ENCODE peak calls at places on chromosomes 5 and 9, in four cellular contexts. One of them, this sample, is unnamed.

GRCh38 chr5:17192191-17192590 is 25.2 kb upstream of the BASP1 start:
- DNase-seq in adrenal gland: no peak
- DNase-seq in IMR-90: no peak
- DNase-seq in ovary: no peak
- DNase-seq in this sample: no peak

GRCh38 chr9:93427655-93428379 is 23.7 kb upstream of the FAM120A start:
- DNase-seq in adrenal gland: no peak
- DNase-seq in IMR-90: no peak
- DNase-seq in ovary: no peak
- DNase-seq in this sample: peak; percentile 12

GRCh38 chr5:132380741-132381140 is 11.2 kb downstream of the SLC22A5 start:
- DNase-seq in adrenal gland: no peak
- DNase-seq in IMR-90: no peak
- DNase-seq in ovary: no peak
- DNase-seq in this sample: no peak

GRCh38 chr9:36023260-36024048 is 13.3 kb upstream of the RECK start:
- DNase-seq in adrenal gland: peak; percentile 70
- DNase-seq in IMR-90: peak; percentile 78
- DNase-seq in ovary: peak; percentile 55
- DNase-seq in this sample: peak; percentile 53

GRCh38 chr9:88733651-88734470 is 198.9 kb downstream of the NXNL2 start:
- DNase-seq in adrenal gland: peak; percentile 37
- DNase-seq in IMR-90: peak; percentile 60
- DNase-seq in ovary: no peak
- DNase-seq in this sample: no peak

GRCh38 chr9:104586496-104587180 is 12.6 kb downstream of the OR13C5 start:
- DNase-seq in adrenal gland: no peak
- DNase-seq in IMR-90: no peak
- DNase-seq in ovary: no peak
- DNase-seq in this sample: no peak

GRCh38 chr9:76638001-76638400 is 126.2 kb upstream of the PCA3 start:
- DNase-seq in adrenal gland: no peak
- DNase-seq in IMR-90: no peak
- DNase-seq in ovary: no peak
- DNase-seq in this sample: no peak

GRCh38 chr9:137550958-137551655 is 572 bp upstream of the MRPL41 start:
- DNase-seq in adrenal gland: no peak
- DNase-seq in IMR-90: peak; percentile 44
- DNase-seq in ovary: no peak
- DNase-seq in this sample: peak; percentile 90

GRCh38 chr5:53313131-53313530 is 167.3 kb upstream of the FST start:
- DNase-seq in adrenal gland: no peak
- DNase-seq in IMR-90: no peak
- DNase-seq in ovary: no peak
- DNase-seq in this sample: no peak

GRCh38 chr5:93658044-93658443 is 75.0 kb downstream of the NR2F1 start:
- DNase-seq in adrenal gland: no peak
- DNase-seq in IMR-90: peak; percentile 79
- DNase-seq in ovary: no peak
- DNase-seq in this sample: no peak

GRCh38 chr9:103803245-103803644 is 290.9 kb upstream of the SMC2 start:
- DNase-seq in adrenal gland: no peak
- DNase-seq in IMR-90: no peak
- DNase-seq in ovary: no peak
- DNase-seq in this sample: no peak

GRCh38 chr9:1939926-1940368 is 75.2 kb upstream of the SMARCA2 start:
- DNase-seq in adrenal gland: no peak
- DNase-seq in IMR-90: peak; percentile 1
- DNase-seq in ovary: no peak
- DNase-seq in this sample: peak; percentile 25

GRCh38 chr5:103041071-103041676 is 78.8 kb downstream of the GIN1 start:
- DNase-seq in adrenal gland: no peak
- DNase-seq in IMR-90: peak; percentile 65
- DNase-seq in ovary: no peak
- DNase-seq in this sample: peak; percentile 62

GRCh38 chr9:121478816-121479676 is 20.6 kb downstream of the GGTA1 start:
- DNase-seq in adrenal gland: no peak
- DNase-seq in IMR-90: no peak
- DNase-seq in ovary: no peak
- DNase-seq in this sample: no peak

GRCh38 chr9:129989740-129990139 is 53.2 kb downstream of the FNBP1 start:
- DNase-seq in adrenal gland: no peak
- DNase-seq in IMR-90: peak; percentile 28
- DNase-seq in ovary: no peak
- DNase-seq in this sample: no peak
- TF ChIP-seq POLR2A in adrenal gland: no peak
- TF ChIP-seq POLR2A in IMR-90: no peak
- TF ChIP-seq POLR2A in ovary: no peak
- TF ChIP-seq POLR2A in this sample: no peak

DNA sequence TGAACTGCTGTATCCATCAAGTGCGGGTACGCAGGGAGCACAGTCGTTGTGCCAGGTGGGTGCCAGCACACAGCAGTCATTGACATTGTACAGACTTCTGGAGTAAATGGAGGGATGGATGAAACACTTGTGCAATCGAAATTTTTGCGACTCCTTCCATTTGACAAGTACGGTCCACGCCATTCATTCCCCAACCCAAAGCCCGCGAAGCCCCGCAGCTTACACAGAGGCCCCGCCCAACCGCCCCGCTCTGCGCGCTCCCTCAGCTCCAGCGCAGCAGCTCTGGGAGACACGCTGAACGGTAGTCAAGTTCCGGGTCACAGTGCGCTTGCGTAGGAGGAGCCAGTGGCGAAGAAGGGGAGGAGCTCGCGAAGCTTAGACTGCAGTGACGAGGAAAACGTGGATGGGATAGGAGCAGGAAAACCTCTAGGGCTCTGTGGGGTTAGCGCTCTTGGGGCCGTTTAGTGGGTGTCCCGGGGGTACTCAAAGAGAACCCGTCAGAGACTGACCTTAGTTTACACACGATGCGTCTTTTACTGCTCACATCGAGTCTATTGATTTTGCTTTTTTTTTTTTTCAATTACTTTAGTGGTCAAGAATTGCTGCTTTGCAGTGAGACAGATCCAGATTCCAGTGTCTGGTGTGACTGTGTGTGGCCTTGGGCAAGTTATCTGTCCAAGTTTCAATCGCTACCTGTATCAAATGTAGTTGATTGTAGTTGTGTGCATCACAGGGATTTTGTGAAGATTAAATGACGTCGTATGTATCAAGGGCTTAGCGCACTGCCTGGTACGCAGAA is 15.3 kb upstream of the MSANTD3 start:
- DNase-seq in adrenal gland: peak; percentile 88
- DNase-seq in IMR-90: peak; percentile 85
- DNase-seq in ovary: peak; percentile 85
- DNase-seq in this sample: peak; percentile 92
- TF ChIP-seq POLR2A in adrenal gland: no peak
- TF ChIP-seq POLR2A in IMR-90: peak; percentile 32
- TF ChIP-seq POLR2A in ovary: no peak
- TF ChIP-seq POLR2A in this sample: peak; percentile 75

GRCh38 chr9:19232830-19233194 is 2.3 kb downstream of the DENND4C start:
- DNase-seq in adrenal gland: no peak
- DNase-seq in IMR-90: peak; percentile 56
- DNase-seq in ovary: no peak
- DNase-seq in this sample: peak; percentile 37

GRCh38 chr9:19229725-19230355 is 653 bp upstream of the DENND4C start:
- DNase-seq in adrenal gland: peak; percentile 68
- DNase-seq in IMR-90: no peak
- DNase-seq in ovary: no peak
- DNase-seq in this sample: no peak

GRCh38 chr9:19232117-19232829 is 1.8 kb downstream of the DENND4C start:
- DNase-seq in adrenal gland: no peak
- DNase-seq in IMR-90: peak; percentile 2
- DNase-seq in ovary: no peak
- DNase-seq in this sample: peak; percentile 55

GRCh38 chr9:19231126-19232035 is 888 bp downstream of the DENND4C start:
- DNase-seq in adrenal gland: peak; percentile 33
- DNase-seq in IMR-90: peak; percentile 17
- DNase-seq in ovary: no peak
- DNase-seq in this sample: peak; percentile 71

GRCh38 chr9:19230356-19231125 is at the start of gene DENND4C:
- DNase-seq in adrenal gland: peak; percentile 88
- DNase-seq in IMR-90: peak; percentile 78
- DNase-seq in ovary: peak; percentile 86
- DNase-seq in this sample: peak; percentile 90
- TF ChIP-seq POLR2A in adrenal gland: peak; percentile 86
- TF ChIP-seq POLR2A in IMR-90: peak; percentile 81
- TF ChIP-seq POLR2A in ovary: peak; percentile 71
- TF ChIP-seq POLR2A in this sample: peak; percentile 80

GRCh38 chr9:126860077-126860756 is at the start of gene ZBTB34:
- DNase-seq in adrenal gland: peak; percentile 46
- DNase-seq in IMR-90: peak; percentile 24
- DNase-seq in ovary: peak; percentile 70
- DNase-seq in this sample: peak; percentile 75
- TF ChIP-seq POLR2A in adrenal gland: peak; percentile 38
- TF ChIP-seq POLR2A in IMR-90: peak; percentile 65
- TF ChIP-seq POLR2A in ovary: no peak
- TF ChIP-seq POLR2A in this sample: peak; percentile 24

GRCh38 chr5:177086918-177087706 is 397 bp downstream of the FGFR4 start:
- DNase-seq in adrenal gland: peak; percentile 49
- DNase-seq in IMR-90: no peak
- DNase-seq in ovary: no peak
- DNase-seq in this sample: peak; percentile 67
- TF ChIP-seq POLR2A in adrenal gland: no peak
- TF ChIP-seq POLR2A in IMR-90: no peak
- TF ChIP-seq POLR2A in ovary: no peak
- TF ChIP-seq POLR2A in this sample: no peak

GRCh38 chr5:181187500-181188213 is 17.3 kb downstream of the TRIM7 start:
- DNase-seq in adrenal gland: peak; percentile 74
- DNase-seq in IMR-90: peak; percentile 80
- DNase-seq in ovary: peak; percentile 89
- DNase-seq in this sample: no peak
- TF ChIP-seq POLR2A in adrenal gland: no peak
- TF ChIP-seq POLR2A in IMR-90: no peak
- TF ChIP-seq POLR2A in ovary: no peak
- TF ChIP-seq POLR2A in this sample: no peak